ENCODE peak calls at places on chromosomes 4 and X, in nine cellular contexts. Z, M, S, Q, O, V, N, B and W are unnamed samples.

GRCh38 chrX:48468247-48468671 is 1.8 kb downstream of the SLC38A5 start:
- DNase-seq in M (no peak), Z (peak), B (peak), N (no peak), O (no peak), Q (peak), S (no peak), V (peak), W (no peak)

GRCh38 chr4:84150177-84150576 is 348.9 kb downstream of the NKX6-1 start:
- DNase-seq in M (no peak), B (no peak), O (no peak), S (no peak), Q (no peak), V (no peak), N (no peak), Z (no peak), W (no peak)

GRCh38 chr4:108205859-108206258 is 37.1 kb upstream of the LEF1 start:
- DNase-seq in O (no peak), M (no peak), V (no peak), N (no peak), B (no peak), S (no peak), Z (no peak), Q (no peak), W (no peak)

GRCh38 chrX:45849261-45849660 is 648.6 kb upstream of the DIPK2B start:
- DNase-seq in M (peak), O (no peak), S (peak), B (no peak), Z (peak), N (peak), V (no peak), Q (peak), W (no peak)

GRCh38 chr4:39233783-39234182 is 51.5 kb downstream of the WDR19 start:
- DNase-seq in N (no peak), V (no peak), O (no peak), B (no peak), Z (no peak), M (no peak), Q (no peak), S (no peak), W (no peak)

GRCh38 chr4:38837849-38838248 is 18.8 kb downstream of the TLR6 start:
- DNase-seq in Z (no peak), N (no peak), V (no peak), O (no peak), Q (peak), M (peak), B (no peak), S (no peak), W (no peak)

GRCh38 chr4:93029774-93030173 is 726.0 kb downstream of the GRID2 start:
- DNase-seq in N (no peak), V (no peak), S (no peak), O (no peak), Q (no peak), Z (no peak), B (no peak), M (no peak), W (no peak)

GRCh38 chr4:76539979-76540378 is 105.0 kb downstream of the SHROOM3 start:
- DNase-seq in B (no peak), Z (no peak), N (no peak), S (no peak), V (no peak), O (no peak), M (no peak), Q (no peak), W (no peak)

GRCh38 chrX:28584025-28584424 is 3.2 kb upstream of the IL1RAPL1 start:
- DNase-seq in Q (no peak), O (no peak), V (no peak), B (no peak), Z (no peak), S (no peak), M (no peak), N (no peak), W (no peak)

GRCh38 chr4:80360900-80361299 is 25.4 kb downstream of the CFAP299 start:
- DNase-seq in S (no peak), M (no peak), O (no peak), Q (no peak), N (no peak), B (no peak), V (no peak), Z (no peak), W (no peak)

GRCh38 chr4:41932988-41933387 is 2.2 kb upstream of the TMEM33 start:
- DNase-seq in Z (no peak), O (no peak), B (no peak), S (no peak), V (no peak), M (no peak), Q (peak), N (no peak), W (no peak)

GRCh38 chr4:67428819-67429218 is 116.5 kb downstream of the CENPC start:
- DNase-seq in Q (no peak), V (no peak), B (no peak), N (no peak), S (no peak), M (no peak), Z (no peak), O (no peak), W (no peak)

GRCh38 chrX:49922291-49923241 is at the start of gene CLCN5:
- DNase-seq in N (peak), O (peak), M (peak), Z (peak), Q (peak), S (peak), V (peak), B (peak), W (peak)

GRCh38 chr4:66736593-66736992 is 808.7 kb downstream of the CENPC start:
- DNase-seq in B (no peak), V (no peak), N (no peak), Q (no peak), Z (no peak), M (no peak), O (no peak), S (no peak), W (no peak)

GRCh38 chrX:85037114-85037513 is 33.4 kb downstream of the APOOL start:
- DNase-seq in O (no peak), V (no peak), B (no peak), M (no peak), S (no peak), N (no peak), Z (no peak), Q (no peak), W (no peak)

GRCh38 chr4:3192188-3192587 is 56.8 kb upstream of the MSANTD1 start:
- DNase-seq in M (no peak), Q (no peak), O (no peak), V (no peak), N (no peak), B (no peak), S (no peak), Z (no peak), W (no peak)

GRCh38 chr4:65559270-65559669 is 111.0 kb downstream of the EPHA5 start:
- DNase-seq in V (no peak), O (no peak), B (no peak), Z (no peak), Q (no peak), M (no peak), N (no peak), S (no peak), W (no peak)

GRCh38 chrX:22025751-22026150 is 6.4 kb upstream of the PHEX start:
- DNase-seq in M (no peak), Z (no peak), S (no peak), O (no peak), Q (no peak), V (no peak), B (no peak), N (no peak), W (no peak)

GRCh38 chr4:76856183-76856969 is 41.6 kb downstream of the SOWAHB start:
- DNase-seq in M (no peak), B (no peak), S (no peak), Q (no peak), Z (no peak), V (no peak), N (no peak), O (no peak), W (no peak)

GRCh38 chr4:963276-964225 is 9.8 kb downstream of the DGKQ start:
- DNase-seq in S (no peak), M (no peak), O (peak), B (no peak), Z (no peak), V (no peak), Q (no peak), N (no peak), W (no peak)

GRCh38 chr4:107283587-107284559 is 247.8 kb upstream of the DKK2 start:
- DNase-seq in S (no peak), Q (no peak), M (peak), N (peak), V (no peak), B (no peak), O (no peak), Z (no peak), W (no peak)

GRCh38 chrX:65866146-65866545 is 173.7 kb downstream of the VSIG4 start:
- DNase-seq in V (no peak), B (peak), S (peak), O (no peak), Z (no peak), N (no peak), Q (no peak), M (no peak), W (no peak)

GRCh38 chrX:1600406-1601050 is 9.1 kb downstream of the AKAP17A start:
- DNase-seq in V (no peak), O (peak), M (no peak), Q (no peak), Z (no peak), N (no peak), S (no peak), B (no peak), W (no peak)

GRCh38 chrX:153646620-153647373 is at the start of gene DUSP9:
- DNase-seq in V (no peak), S (no peak), B (no peak), N (peak), Q (peak), O (no peak), Z (peak), M (peak), W (peak)

GRCh38 chr4:20629180-20630115 is 70.8 kb upstream of the PACRGL start:
- DNase-seq in M (no peak), S (no peak), V (no peak), Z (peak), O (no peak), Q (peak), B (no peak), N (no peak), W (no peak)

GRCh38 chr4:183721207-183722081 is 62.4 kb downstream of the TRAPPC11 start:
- DNase-seq in N (no peak), B (peak), S (peak), M (no peak), O (peak), V (peak), Z (peak), Q (peak), W (peak)

GRCh38 chrX:27976284-27976683 is 5.0 kb downstream of the DCAF8L1 start:
- DNase-seq in O (no peak), V (no peak), S (no peak), N (no peak), M (no peak), Z (no peak), B (no peak), Q (no peak), W (no peak)

GRCh38 chrX:96382018-96382417 is 302.6 kb upstream of the DIAPH2 start:
- DNase-seq in M (no peak), O (no peak), N (no peak), V (no peak), S (no peak), Z (no peak), B (no peak), Q (no peak), W (no peak)

GRCh38 chr4:136457004-136457403 is 1075.3 kb downstream of the PCDH18 start:
- DNase-seq in M (no peak), Q (no peak), O (no peak), B (no peak), N (no peak), V (no peak), Z (no peak), S (no peak), W (no peak)